ENCODE peak calls at places on chromosomes 1 and 21, in eight cellular contexts. P is HepG2, B is GM23338, G is Panc1, A is upper lobe of left lung, X is HCT116, N is K562, Z is GM12878. M is an unnamed sample. For H3K4me1, the result is how much of the 10 kb centered on the place peaks cover.

GRCh38 chr1:228268891-228269285 is 61.0 kb downstream of the OBSCN start:
- ATAC-seq in N (no peak), A (no peak), P (no peak), X (no peak), Z (no peak), G (no peak), B (no peak), M (no peak)

GRCh38 chr1:42179275-42179674 is 14.7 kb upstream of the GUCA2A start:
- ATAC-seq in N (no peak), G (no peak), X (no peak), Z (no peak), A (no peak), B (no peak), P (no peak), M (no peak)

GRCh38 chr1:69103705-69104385 is 463.9 kb upstream of the LRRC7 start:
- ATAC-seq in X (no peak), P (no peak), N (no peak), A (no peak), G (no peak), B (no peak), Z (no peak), M (no peak)

GRCh38 chr1:213106298-213106697 is 55.3 kb downstream of the RPS6KC1 start:
- ATAC-seq in G (no peak), P (no peak), A (no peak), B (no peak), N (no peak), Z (no peak), X (no peak), M (no peak)

GRCh38 chr1:156858555-156858956 is 361 bp downstream of the INSRR start:
- ATAC-seq in A (no peak), B (no peak), G (no peak), N (peak), Z (no peak), X (no peak), P (peak), M (no peak)

GRCh38 chr1:179251675-179252074 is 22.2 kb upstream of the ABL2 start:
- ATAC-seq in G (peak), P (peak), N (peak), A (no peak), X (peak), B (peak), Z (peak), M (no peak)

GRCh38 chr1:22288593-22289241 is 145.8 kb upstream of the WNT4 start:
- ATAC-seq in P (no peak), Z (no peak), A (no peak), B (no peak), G (no peak), N (no peak), X (no peak), M (no peak)

GRCh38 chr21:42062543-42063022 is 8.5 kb upstream of the UMODL1 start:
- ATAC-seq in P (peak), B (peak), G (peak), Z (peak), A (peak), N (peak), X (no peak), M (no peak)

GRCh38 chr1:200938955-200939354 is 44.3 kb downstream of the INAVA start:
- ATAC-seq in X (no peak), G (no peak), N (no peak), Z (peak), P (no peak), A (no peak), B (no peak), M (no peak)

GRCh38 chr1:7886346-7886745 is 33.5 kb upstream of the UTS2 start:
- ATAC-seq in A (no peak), P (no peak), G (no peak), N (no peak), B (no peak), X (no peak), Z (no peak), M (no peak)

GRCh38 chr1:18010945-18011344 is 96.7 kb upstream of the IGSF21 start:
- ATAC-seq in Z (no peak), B (no peak), P (no peak), X (no peak), G (no peak), N (no peak), A (no peak), M (no peak)

GRCh38 chr1:10398278-10398733 is 558 bp upstream of the PGD start:
- ATAC-seq in G (no peak), N (no peak), A (no peak), P (no peak), X (no peak), B (peak), Z (no peak), M (no peak)

GRCh38 chr1:94379615-94380014 is 38.6 kb upstream of the ABCD3 start:
- ATAC-seq in N (no peak), B (no peak), A (no peak), G (no peak), Z (no peak), X (no peak), P (peak), M (no peak)

GRCh38 chr1:156838972-156839371 is 19.9 kb downstream of the INSRR start:
- ATAC-seq in N (peak), P (peak), X (peak), A (no peak), Z (peak), B (peak), G (peak), M (no peak)

GRCh38 chr1:94693029-94693428 is 127.1 kb upstream of the SLC44A3 start:
- ATAC-seq in Z (no peak), P (no peak), N (no peak), X (no peak), G (no peak), A (no peak), B (peak), M (no peak)

GRCh38 chr1:210688482-210689233 is 360.0 kb downstream of the HHAT start:
- ATAC-seq in G (no peak), B (no peak), N (no peak), P (no peak), A (no peak), Z (no peak), X (no peak), M (peak)

GRCh38 chr1:247345881-247346280 is 14.2 kb upstream of the ZNF496 start:
- ATAC-seq in B (no peak), N (no peak), G (no peak), A (no peak), Z (no peak), P (peak), X (no peak), M (no peak)
- TF ChIP-seq POLR2AphosphoS5 in B (no peak), N (no peak), G (no peak), A (no peak), Z (no peak), P (no peak), X (no peak), M (no peak)

GRCh38 chr1:51570063-51570720 is 46.7 kb upstream of the OSBPL9 start:
- ATAC-seq in Z (peak), N (no peak), B (no peak), A (no peak), G (peak), X (peak), P (no peak), M (no peak)
- H3K4me1 ChIP-seq in Z (under half), N (under half), B (under half), A (under half), G (half or more), X (under half), P (under half), M (under half)

GRCh38 chr1:57163332-57163731 is 197.5 kb upstream of the C8B start:
- ATAC-seq in N (no peak), B (peak), A (no peak), Z (peak), G (no peak), X (no peak), P (no peak), M (no peak)
- TF ChIP-seq POLR2AphosphoS5 in N (no peak), B (no peak), A (no peak), Z (no peak), G (no peak), X (no peak), P (no peak), M (no peak)

GRCh38 chr1:155134858-155135415 is 715 bp upstream of the SLC50A1 start:
- ATAC-seq in P (peak), B (peak), A (peak), X (peak), Z (peak), G (peak), N (peak), M (peak)
- H3K4me1 ChIP-seq in P (half or more), B (under half), A (half or more), X (under half), Z (under half), G (under half), N (half or more), M (under half)